ENCODE peak calls at places on chromosomes 2 and 18, in six cellular contexts. One of them, this sample, is unnamed.

GRCh38 chr18:36297419-36298112 is at the start of gene FHOD3:
- DNase-seq in GM04503: no peak
- DNase-seq in NCI-H2029: peak
- DNase-seq in HCT116: no peak
- DNase-seq in caudate nucleus: no peak
- DNase-seq in body of pancreas: peak
- DNase-seq in this sample: peak

GRCh38 chr2:240917009-240917683 is 11.0 kb downstream of the CROCC2 start:
- DNase-seq in GM04503: no peak
- DNase-seq in NCI-H2029: no peak
- DNase-seq in HCT116: no peak
- DNase-seq in caudate nucleus: no peak
- DNase-seq in body of pancreas: peak
- DNase-seq in this sample: no peak

GRCh38 chr18:21912339-21913239 is 172.0 kb downstream of the MIB1 start:
- DNase-seq in GM04503: no peak
- DNase-seq in NCI-H2029: no peak
- DNase-seq in HCT116: no peak
- DNase-seq in caudate nucleus: no peak
- DNase-seq in body of pancreas: no peak
- DNase-seq in this sample: no peak

GRCh38 chr2:172011814-172012580 is 12.2 kb downstream of the METAP1D start:
- DNase-seq in GM04503: no peak
- DNase-seq in NCI-H2029: no peak
- DNase-seq in HCT116: no peak
- DNase-seq in caudate nucleus: no peak
- DNase-seq in body of pancreas: no peak
- DNase-seq in this sample: no peak

GRCh38 chr2:48991415-48992131 is 162.7 kb downstream of the FSHR start:
- DNase-seq in GM04503: no peak
- DNase-seq in NCI-H2029: no peak
- DNase-seq in HCT116: no peak
- DNase-seq in caudate nucleus: no peak
- DNase-seq in body of pancreas: no peak
- DNase-seq in this sample: no peak

GRCh38 chr18:323253-323622 is 55.4 kb upstream of the THOC1 start:
- DNase-seq in GM04503: peak
- DNase-seq in NCI-H2029: no peak
- DNase-seq in HCT116: no peak
- DNase-seq in caudate nucleus: peak
- DNase-seq in body of pancreas: no peak
- DNase-seq in this sample: no peak

GRCh38 chr18:12857215-12857924 is 26.7 kb downstream of the PTPN2 start:
- DNase-seq in GM04503: no peak
- DNase-seq in NCI-H2029: no peak
- DNase-seq in HCT116: no peak
- DNase-seq in caudate nucleus: peak
- DNase-seq in body of pancreas: no peak
- DNase-seq in this sample: no peak

GRCh38 chr2:46751897-46752296 is 163.7 kb downstream of the MCFD2 start:
- DNase-seq in GM04503: no peak
- DNase-seq in NCI-H2029: no peak
- DNase-seq in HCT116: no peak
- DNase-seq in caudate nucleus: no peak
- DNase-seq in body of pancreas: no peak
- DNase-seq in this sample: no peak

GRCh38 chr2:48496867-48497266 is 33.1 kb upstream of the STON1 start:
- DNase-seq in GM04503: peak
- DNase-seq in NCI-H2029: no peak
- DNase-seq in HCT116: no peak
- DNase-seq in caudate nucleus: no peak
- DNase-seq in body of pancreas: no peak
- DNase-seq in this sample: no peak

GRCh38 chr2:48315847-48316194 is 214.1 kb upstream of the STON1 start:
- DNase-seq in GM04503: no peak
- DNase-seq in NCI-H2029: no peak
- DNase-seq in HCT116: no peak
- DNase-seq in caudate nucleus: peak
- DNase-seq in body of pancreas: no peak
- DNase-seq in this sample: peak

GRCh38 chr18:45715212-45715780 is 8.7 kb upstream of the SLC14A1 start:
- DNase-seq in GM04503: no peak
- DNase-seq in NCI-H2029: no peak
- DNase-seq in HCT116: no peak
- DNase-seq in caudate nucleus: no peak
- DNase-seq in body of pancreas: no peak
- DNase-seq in this sample: no peak

GRCh38 chr18:61935362-61935761 is 42.6 kb upstream of the RNF152 start:
- DNase-seq in GM04503: no peak
- DNase-seq in NCI-H2029: no peak
- DNase-seq in HCT116: no peak
- DNase-seq in caudate nucleus: no peak
- DNase-seq in body of pancreas: no peak
- DNase-seq in this sample: no peak

GRCh38 chr2:196063773-196064172 is 4.9 kb downstream of the DNAH7 start:
- DNase-seq in GM04503: no peak
- DNase-seq in NCI-H2029: no peak
- DNase-seq in HCT116: no peak
- DNase-seq in caudate nucleus: no peak
- DNase-seq in body of pancreas: no peak
- DNase-seq in this sample: no peak

GRCh38 chr2:58131191-58132011 is 84.8 kb downstream of the VRK2 start:
- DNase-seq in GM04503: no peak
- DNase-seq in NCI-H2029: no peak
- DNase-seq in HCT116: no peak
- DNase-seq in caudate nucleus: no peak
- DNase-seq in body of pancreas: peak
- DNase-seq in this sample: no peak

GRCh38 chr18:34023471-34023870 is 201.2 kb downstream of the NOL4 start:
- DNase-seq in GM04503: no peak
- DNase-seq in NCI-H2029: no peak
- DNase-seq in HCT116: no peak
- DNase-seq in caudate nucleus: no peak
- DNase-seq in body of pancreas: no peak
- DNase-seq in this sample: no peak

GRCh38 chr2:161090401-161090800 is 69.8 kb upstream of the TANK start:
- DNase-seq in GM04503: no peak
- DNase-seq in NCI-H2029: no peak
- DNase-seq in HCT116: no peak
- DNase-seq in caudate nucleus: no peak
- DNase-seq in body of pancreas: no peak
- DNase-seq in this sample: peak

GRCh38 chr2:25615395-25615794 is 58.0 kb downstream of the DTNB start:
- DNase-seq in GM04503: no peak
- DNase-seq in NCI-H2029: no peak
- DNase-seq in HCT116: no peak
- DNase-seq in caudate nucleus: no peak
- DNase-seq in body of pancreas: no peak
- DNase-seq in this sample: no peak

GRCh38 chr2:134304726-134305509 is 51.0 kb downstream of the MGAT5 start:
- DNase-seq in GM04503: no peak
- DNase-seq in NCI-H2029: no peak
- DNase-seq in HCT116: no peak
- DNase-seq in caudate nucleus: no peak
- DNase-seq in body of pancreas: peak
- DNase-seq in this sample: peak

GRCh38 chr18:35407871-35408481 is 30.8 kb upstream of the ZNF396 start:
- DNase-seq in GM04503: no peak
- DNase-seq in NCI-H2029: peak
- DNase-seq in HCT116: peak
- DNase-seq in caudate nucleus: peak
- DNase-seq in body of pancreas: peak
- DNase-seq in this sample: peak

GRCh38 chr2:203610558-203610957 is 75.5 kb upstream of the RAPH1 start:
- DNase-seq in GM04503: no peak
- DNase-seq in NCI-H2029: no peak
- DNase-seq in HCT116: no peak
- DNase-seq in caudate nucleus: no peak
- DNase-seq in body of pancreas: no peak
- DNase-seq in this sample: no peak

GRCh38 chr2:104321141-104321799 is 532.6 kb upstream of the POU3F3 start:
- DNase-seq in GM04503: no peak
- DNase-seq in NCI-H2029: no peak
- DNase-seq in HCT116: no peak
- DNase-seq in caudate nucleus: peak
- DNase-seq in body of pancreas: no peak
- DNase-seq in this sample: no peak

GRCh38 chr2:9285921-9286320 is 79.3 kb downstream of the ASAP2 start:
- DNase-seq in GM04503: no peak
- DNase-seq in NCI-H2029: no peak
- DNase-seq in HCT116: no peak
- DNase-seq in caudate nucleus: no peak
- DNase-seq in body of pancreas: no peak
- DNase-seq in this sample: no peak

GRCh38 chr2:224778474-224778877 is 62.3 kb upstream of the CCDC195 start:
- DNase-seq in GM04503: peak
- DNase-seq in NCI-H2029: peak
- DNase-seq in HCT116: peak
- DNase-seq in caudate nucleus: peak
- DNase-seq in body of pancreas: peak
- DNase-seq in this sample: peak

GRCh38 chr2:206230060-206230890 is 44.2 kb upstream of the ZDBF2 start:
- DNase-seq in GM04503: no peak
- DNase-seq in NCI-H2029: no peak
- DNase-seq in HCT116: peak
- DNase-seq in caudate nucleus: no peak
- DNase-seq in body of pancreas: no peak
- DNase-seq in this sample: no peak

GRCh38 chr2:121211689-121212151 is 73.3 kb downstream of the TFCP2L1 start:
- DNase-seq in GM04503: no peak
- DNase-seq in NCI-H2029: no peak
- DNase-seq in HCT116: no peak
- DNase-seq in caudate nucleus: no peak
- DNase-seq in body of pancreas: no peak
- DNase-seq in this sample: no peak

GRCh38 chr2:71072492-71072891 is 4.0 kb downstream of the NAGK start:
- DNase-seq in GM04503: no peak
- DNase-seq in NCI-H2029: no peak
- DNase-seq in HCT116: no peak
- DNase-seq in caudate nucleus: no peak
- DNase-seq in body of pancreas: no peak
- DNase-seq in this sample: no peak

GRCh38 chr2:8819948-8820347 is 17.5 kb downstream of the KIDINS220 start:
- DNase-seq in GM04503: no peak
- DNase-seq in NCI-H2029: no peak
- DNase-seq in HCT116: no peak
- DNase-seq in caudate nucleus: no peak
- DNase-seq in body of pancreas: no peak
- DNase-seq in this sample: no peak

GRCh38 chr18:49137585-49137984 is 186.8 kb upstream of the SMAD7 start:
- DNase-seq in GM04503: no peak
- DNase-seq in NCI-H2029: no peak
- DNase-seq in HCT116: no peak
- DNase-seq in caudate nucleus: no peak
- DNase-seq in body of pancreas: no peak
- DNase-seq in this sample: no peak

GRCh38 chr2:7052404-7052803 is 135.2 kb downstream of the RNF144A start:
- DNase-seq in GM04503: no peak
- DNase-seq in NCI-H2029: no peak
- DNase-seq in HCT116: no peak
- DNase-seq in caudate nucleus: no peak
- DNase-seq in body of pancreas: no peak
- DNase-seq in this sample: no peak

GRCh38 chr2:9952856-9953503 is 1.5 kb downstream of the GRHL1 start:
- DNase-seq in GM04503: no peak
- DNase-seq in NCI-H2029: no peak
- DNase-seq in HCT116: no peak
- DNase-seq in caudate nucleus: no peak
- DNase-seq in body of pancreas: no peak
- DNase-seq in this sample: no peak

GRCh38 chr2:170396799-170397459 is 219.0 kb downstream of the MYO3B start:
- DNase-seq in GM04503: no peak
- DNase-seq in NCI-H2029: no peak
- DNase-seq in HCT116: no peak
- DNase-seq in caudate nucleus: peak
- DNase-seq in body of pancreas: no peak
- DNase-seq in this sample: no peak

GRCh38 chr2:178865999-178866398 is 58.8 kb upstream of the TTN start:
- DNase-seq in GM04503: no peak
- DNase-seq in NCI-H2029: no peak
- DNase-seq in HCT116: no peak
- DNase-seq in caudate nucleus: no peak
- DNase-seq in body of pancreas: no peak
- DNase-seq in this sample: no peak

GRCh38 chr2:189821953-189822748 is 37.9 kb downstream of the PMS1 start:
- DNase-seq in GM04503: no peak
- DNase-seq in NCI-H2029: no peak
- DNase-seq in HCT116: no peak
- DNase-seq in caudate nucleus: no peak
- DNase-seq in body of pancreas: no peak
- DNase-seq in this sample: no peak

GRCh38 chr18:8744656-8745055 is 39.3 kb downstream of the MTCL1 start:
- DNase-seq in GM04503: no peak
- DNase-seq in NCI-H2029: no peak
- DNase-seq in HCT116: no peak
- DNase-seq in caudate nucleus: no peak
- DNase-seq in body of pancreas: no peak
- DNase-seq in this sample: no peak

GRCh38 chr2:81481242-81481993 is 1176.9 kb upstream of the LRRTM1 start:
- DNase-seq in GM04503: no peak
- DNase-seq in NCI-H2029: peak
- DNase-seq in HCT116: no peak
- DNase-seq in caudate nucleus: no peak
- DNase-seq in body of pancreas: no peak
- DNase-seq in this sample: no peak